ENCODE peak calls at places on chromosomes 16 and 17, in ten cellular contexts. O is CD8-positive, alpha-beta T cell; W is fibroblast of the conjunctiva; A is NCI-H1436; Y is NCI-H2029; D is SW 1271; M is HEK293T; T is cardiac septum; J is naive B cell; S is activated naive CD4-positive, alpha-beta T cell. I is an unnamed sample.

GRCh38 chr17:6257339-6257738 is 177.6 kb downstream of the AIPL1 start:
- DNase-seq in Y (no peak), T (no peak), M (no peak), W (no peak), A (no peak), S (no peak), J (no peak), D (no peak), O (no peak), I (no peak)

GRCh38 chr17:7720125-7720524 is 2.6 kb downstream of the DNAH2 start:
- DNase-seq in T (no peak), A (no peak), J (no peak), O (no peak), D (no peak), W (no peak), M (no peak), Y (no peak), S (no peak), I (no peak)

GRCh38 chr17:73644145-73645049 is at the start of gene SDK2:
- DNase-seq in A (peak; percentile 26), W (no peak), D (no peak), O (no peak), S (no peak), Y (no peak), J (peak; percentile 30), T (no peak), M (peak; percentile 45), I (no peak)

GRCh38 chr17:44002141-44002848 is 2.1 kb upstream of the NAGS start:
- DNase-seq in Y (no peak), S (no peak), A (no peak), D (peak; percentile 81), J (no peak), W (peak; percentile 57), M (no peak), O (no peak), T (no peak), I (no peak)

GRCh38 chr17:29958947-29959657 is 17.7 kb downstream of the EFCAB5 start:
- DNase-seq in O (no peak), S (no peak), W (no peak), M (no peak), J (no peak), D (no peak), Y (peak; percentile 8), T (no peak), A (no peak), I (no peak)

GRCh38 chr16:12347365-12347764 is 370.8 kb downstream of the SNX29 start:
- DNase-seq in M (no peak), O (no peak), S (no peak), W (no peak), D (no peak), A (no peak), J (no peak), T (no peak), Y (no peak), I (no peak)

GRCh38 chr17:5126719-5127488 is 11.1 kb downstream of the USP6 start:
- DNase-seq in M (no peak), Y (no peak), A (no peak), T (no peak), S (no peak), D (no peak), O (no peak), J (no peak), W (no peak), I (no peak)

GRCh38 chr17:34579017-34579946 is at the start of gene TMEM132E:
- DNase-seq in T (no peak), Y (peak; percentile 33), A (no peak), W (no peak), D (peak; percentile 14), M (peak; percentile 19), S (no peak), O (no peak), J (no peak), I (no peak)

GRCh38 chr16:87918314-87918713 is 18.0 kb downstream of the CA5A start:
- DNase-seq in J (no peak), T (no peak), O (no peak), D (no peak), A (no peak), W (no peak), M (no peak), S (no peak), Y (no peak), I (no peak)

GRCh38 chr16:16092925-16093624 is 130.2 kb downstream of the ABCC6 start:
- DNase-seq in O (no peak), S (no peak), W (no peak), T (no peak), M (no peak), J (no peak), Y (peak; percentile 71), D (no peak), A (no peak), I (no peak)

GRCh38 chr16:27265982-27266381 is 2.6 kb downstream of the NSMCE1 start:
- DNase-seq in D (no peak), S (no peak), M (no peak), W (no peak), Y (no peak), A (no peak), J (no peak), T (no peak), O (no peak), I (no peak)

GRCh38 chr16:86643661-86644060 is 65.3 kb downstream of the FOXL1 start:
- DNase-seq in D (no peak), J (no peak), O (no peak), Y (no peak), T (no peak), S (no peak), W (no peak), M (no peak), A (no peak), I (no peak)

GRCh38 chr17:65324977-65325376 is 187.8 kb downstream of the RGS9 start:
- DNase-seq in W (peak; percentile 61), M (no peak), T (no peak), Y (no peak), J (no peak), O (no peak), D (no peak), A (no peak), S (no peak), I (no peak)

GRCh38 chr17:39740357-39741111 is 2.8 kb downstream of the GRB7 start:
- DNase-seq in A (no peak), Y (peak; percentile 20), T (no peak), W (no peak), M (no peak), J (no peak), O (no peak), D (peak; percentile 42), S (no peak), I (no peak)

GRCh38 chr16:57743886-57744645 is 8.5 kb downstream of the KATNB1 start:
- DNase-seq in D (no peak), O (no peak), A (no peak), J (no peak), T (no peak), S (no peak), Y (no peak), W (no peak), M (no peak), I (no peak)

GRCh38 chr16:81264386-81264785 is 25.9 kb downstream of the BCO1 start:
- DNase-seq in D (no peak), T (no peak), W (no peak), S (no peak), A (no peak), Y (no peak), J (no peak), O (no peak), M (no peak), I (no peak)

GRCh38 chr16:68936729-68937631 is 93.6 kb downstream of the TANGO6 start:
- DNase-seq in D (no peak), Y (no peak), O (no peak), J (no peak), T (no peak), A (no peak), W (no peak), M (no peak), S (no peak), I (no peak)

GRCh38 chr16:51981725-51982124 is 565.2 kb downstream of the TOX3 start:
- DNase-seq in S (no peak), A (no peak), W (no peak), M (no peak), D (no peak), O (no peak), J (no peak), Y (no peak), T (no peak), I (no peak)

GRCh38 chr17:43003542-43004172 is 2.9 kb upstream of the IFI35 start:
- DNase-seq in S (no peak), M (no peak), D (peak; percentile 74), O (no peak), A (no peak), T (no peak), J (no peak), Y (no peak), W (no peak), I (no peak)

GRCh38 chr16:89035013-89035697 is 58.1 kb upstream of the CBFA2T3 start:
- DNase-seq in W (no peak), M (no peak), Y (no peak), A (no peak), J (no peak), D (no peak), S (no peak), O (no peak), T (no peak), I (no peak)

GRCh38 chr16:86761117-86761971 is 183.0 kb downstream of the FOXL1 start:
- DNase-seq in T (peak; percentile 7), O (no peak), J (peak; percentile 3), Y (no peak), M (peak; percentile 78), W (peak; percentile 52), D (peak; percentile 32), S (no peak), A (no peak), I (no peak)

I was measured in activated CD4-positive, CD25-positive, alpha-beta regulatory T cell.